ENCODE peak calls at places on chromosomes 7 and 10, in four cellular contexts. U is EH, G is T1000, Z is substantia nigra. A is an unnamed sample.

GRCh38 chr10:33114451-33114944 is 156.5 kb upstream of the ITGB1 start:
- DNase-seq in U (peak; percentile 74), G (no peak), Z (no peak), A (peak; percentile 18)

GRCh38 chr7:98836811-98837631 is 32.8 kb downstream of the TMEM130 start:
- DNase-seq in U (peak; percentile 14), G (no peak), Z (no peak), A (peak; percentile 67)

GRCh38 chr10:133308431-133309110 is at the start of the genes TUBGCP2 and ZNF511:
- DNase-seq in U (peak; percentile 81), G (peak; percentile 88), Z (peak; percentile 92), A (peak; percentile 44)

GRCh38 chr7:156994417-156994816 is 16.0 kb downstream of the MNX1 start:
- DNase-seq in U (no peak), G (no peak), Z (no peak), A (no peak)

GRCh38 chr10:76543655-76544054 is 1094.0 kb downstream of the KCNMA1 start:
- DNase-seq in U (peak; percentile 41), G (no peak), Z (no peak), A (no peak)

GRCh38 chr7:117158941-117159705 is 163.7 kb downstream of the WNT2 start:
- DNase-seq in U (peak; percentile 59), G (no peak), Z (no peak), A (no peak)

GRCh38 chr10:67803588-67804394 is 34.2 kb downstream of the DNAJC12 start:
- DNase-seq in U (no peak), G (no peak), Z (no peak), A (no peak)

GRCh38 chr10:70652761-70653657 is 19.3 kb upstream of the ADAMTS14 start:
- DNase-seq in U (peak; percentile 99), G (peak; percentile 88), Z (no peak), A (peak; percentile 23)

GRCh38 chr10:80472234-80473095 is 18.4 kb downstream of the TSPAN14 start:
- DNase-seq in U (peak; percentile 80), G (peak; percentile 21), Z (no peak), A (peak; percentile 41)

GRCh38 chr10:35934637-35934995 is 292.5 kb upstream of the FZD8 start:
- DNase-seq in U (no peak), G (no peak), Z (no peak), A (no peak)

GRCh38 chr7:94069154-94069739 is 65.1 kb upstream of the BET1 start:
- DNase-seq in U (peak; percentile 19), G (no peak), Z (no peak), A (no peak)

A was measured in PC-9.